ENCODE peak calls at places on chromosomes 2 and 18, in nine cellular contexts. L is Peyer's patch; V is stimulated activated CD4-positive, alpha-beta T cell treated with anti-CD3 and anti-CD28 coated beads, Interleukin-4, amount 100 ng/mL, for 1 hour; I is ACHN; E is stimulated activated CD8-positive, alpha-beta memory T cell treated with anti-CD3 and anti-CD28 coated beads, Interleukin-7, amount 100 ng/mL, for 24 hours; U is KG1; N is EL; F is naive thymus-derived CD8-positive, alpha-beta T cell; D is non-pigmented ciliary epithelial cell. Y is an unnamed sample.
A peak's percentile ranks its signal among the peaks of the same experiment; 100 is the strongest.

GRCh38 chr2:24925815-24926214 is 5.8 kb upstream of the ADCY3 start:
- DNase-seq in L (no peak), V (no peak), I (no peak), E (no peak), U (no peak), N (no peak), F (no peak), D (no peak), Y (no peak)

GRCh38 chr2:168529054-168529833 is 73.2 kb downstream of the CERS6 start:
- DNase-seq in L (no peak), V (no peak), I (no peak), E (no peak), U (no peak), N (peak; percentile 36), F (no peak), D (no peak), Y (no peak)

GRCh38 chr18:51383711-51384110 is 186.2 kb upstream of the MEX3C start:
- DNase-seq in L (no peak), V (no peak), I (no peak), E (no peak), U (no peak), N (no peak), F (no peak), D (no peak), Y (no peak)

GRCh38 chr2:44638649-44639048 is 276.9 kb downstream of the CAMKMT start:
- DNase-seq in L (no peak), V (no peak), I (no peak), E (no peak), U (no peak), N (no peak), F (no peak), D (no peak), Y (no peak)

GRCh38 chr2:2650608-2651375 is 319.7 kb upstream of the MYT1L start:
- DNase-seq in L (no peak), V (no peak), I (no peak), E (no peak), U (no peak), N (no peak), F (no peak), D (no peak), Y (no peak)

GRCh38 chr18:7116832-7117389 is 686 bp downstream of the LAMA1 start:
- DNase-seq in L (no peak), V (no peak), I (peak; percentile 17), E (no peak), U (no peak), N (peak; percentile 30), F (no peak), D (no peak), Y (no peak)

GRCh38 chr2:169082995-169083394 is 13.6 kb downstream of the DHRS9 start:
- DNase-seq in L (no peak), V (no peak), I (no peak), E (no peak), U (no peak), N (no peak), F (no peak), D (no peak), Y (no peak)

GRCh38 chr2:175432021-175432420 is 250.5 kb upstream of the ATP5MC3 start:
- DNase-seq in L (no peak), V (no peak), I (no peak), E (no peak), U (no peak), N (no peak), F (no peak), D (no peak), Y (no peak)

GRCh38 chr2:85999131-85999831 is 106.4 kb downstream of the POLR1A start:
- DNase-seq in L (no peak), V (no peak), I (no peak), E (no peak), U (peak; percentile 81), N (peak; percentile 52), F (peak; percentile 61), D (no peak), Y (peak; percentile 21)

GRCh38 chr2:85476624-85477023 is 58.1 kb downstream of the SH2D6 start:
- DNase-seq in L (no peak), V (no peak), I (no peak), E (no peak), U (no peak), N (no peak), F (no peak), D (no peak), Y (no peak)

GRCh38 chr2:65024149-65024829 is 31.9 kb upstream of the CEP68 start:
- DNase-seq in L (no peak), V (no peak), I (peak; percentile 38), E (no peak), U (no peak), N (peak; percentile 75), F (no peak), D (peak; percentile 72), Y (no peak)

GRCh38 chr18:71797554-71797953 is 746.6 kb downstream of the CBLN2 start:
- DNase-seq in L (no peak), V (no peak), I (no peak), E (no peak), U (no peak), N (no peak), F (no peak), D (no peak), Y (no peak)

GRCh38 chr2:85110991-85111560 is 22.1 kb upstream of the TCF7L1 start:
- DNase-seq in L (no peak), V (no peak), I (no peak), E (no peak), U (no peak), N (no peak), F (no peak), D (no peak), Y (no peak)

GRCh38 chr2:194445226-194445625 is 1211.8 kb upstream of the SLC39A10 start:
- DNase-seq in L (no peak), V (no peak), I (no peak), E (no peak), U (no peak), N (no peak), F (no peak), D (no peak), Y (no peak)

GRCh38 chr2:41990688-41991087 is 57.1 kb upstream of the PKDCC start:
- DNase-seq in L (no peak), V (no peak), I (no peak), E (no peak), U (no peak), N (no peak), F (no peak), D (peak; percentile 49), Y (no peak)

GRCh38 chr2:46863895-46864294 is 51.7 kb downstream of the MCFD2 start:
- DNase-seq in L (no peak), V (no peak), I (no peak), E (no peak), U (no peak), N (no peak), F (no peak), D (no peak), Y (no peak)

GRCh38 chr2:206031162-206031784 is 54.7 kb downstream of the INO80D start:
- DNase-seq in L (no peak), V (no peak), I (no peak), E (no peak), U (no peak), N (peak; percentile 25), F (no peak), D (no peak), Y (no peak)

GRCh38 chr2:220811952-220812570 is 760.0 kb downstream of the EPHA4 start:
- DNase-seq in L (no peak), V (no peak), I (no peak), E (no peak), U (no peak), N (peak; percentile 70), F (no peak), D (peak; percentile 45), Y (no peak)

GRCh38 chr2:212912445-212913103 is 238.8 kb downstream of the IKZF2 start:
- DNase-seq in L (no peak), V (no peak), I (no peak), E (no peak), U (no peak), N (peak; percentile 68), F (no peak), D (no peak), Y (no peak)

GRCh38 chr2:3105814-3106569 is 271.6 kb downstream of the EIPR1 start:
- DNase-seq in L (no peak), V (no peak), I (no peak), E (no peak), U (no peak), N (no peak), F (no peak), D (no peak), Y (no peak)

GRCh38 chr18:74473976-74474375 is 16.9 kb upstream of the DIPK1C start:
- DNase-seq in L (no peak), V (no peak), I (no peak), E (no peak), U (no peak), N (no peak), F (no peak), D (no peak), Y (no peak)

GRCh38 chr18:37362158-37362890 is 203.3 kb downstream of the CELF4 start:
- DNase-seq in L (no peak), V (no peak), I (no peak), E (no peak), U (no peak), N (no peak), F (no peak), D (no peak), Y (no peak)

GRCh38 chr2:1648241-1649102 is 95.8 kb downstream of the PXDN start:
- DNase-seq in L (no peak), V (no peak), I (no peak), E (no peak), U (no peak), N (no peak), F (no peak), D (no peak), Y (no peak)

GRCh38 chr18:24157855-24158254 is 19.0 kb downstream of the CABYR start:
- DNase-seq in L (no peak), V (no peak), I (no peak), E (no peak), U (no peak), N (no peak), F (no peak), D (no peak), Y (no peak)

GRCh38 chr18:28439870-28440269 is 262.9 kb upstream of the CDH2 start:
- DNase-seq in L (no peak), V (no peak), I (no peak), E (no peak), U (no peak), N (no peak), F (no peak), D (peak; percentile 8), Y (no peak)

GRCh38 chr2:145344076-145344724 is 824.3 kb upstream of the ZEB2 start:
- DNase-seq in L (no peak), V (no peak), I (no peak), E (no peak), U (no peak), N (peak; percentile 9), F (no peak), D (no peak), Y (no peak)

GRCh38 chr18:59783138-59783537 is 85.9 kb upstream of the CCBE1 start:
- DNase-seq in L (no peak), V (no peak), I (peak; percentile 82), E (no peak), U (no peak), N (peak; percentile 88), F (no peak), D (peak; percentile 55), Y (no peak)

GRCh38 chr2:177731384-177731783 is 338.8 kb downstream of the AGPS start:
- DNase-seq in L (no peak), V (no peak), I (no peak), E (no peak), U (no peak), N (no peak), F (no peak), D (no peak), Y (no peak)

GRCh38 chr2:99936065-99936464 is 206.3 kb downstream of the AFF3 start:
- DNase-seq in L (no peak), V (no peak), I (no peak), E (no peak), U (no peak), N (no peak), F (no peak), D (no peak), Y (no peak)